ENCODE peak calls at places on chromosomes 11 and 22, in nine cellular contexts. One of them, this sample, is unnamed.

GRCh38 chr11:75554258-75555022 is 7.6 kb upstream of the SERPINH1 start:
- DNase-seq in substantia nigra: peak
- DNase-seq in nephron progenitor cell: peak
- DNase-seq in stimulated activated effector memory CD8-positive, alpha-beta T cell treated with anti-CD3 and anti-CD28 coated beads, Interleukin-12 subunit alpha, Interleukin-12 subunit beta, amount 100 ng/mL, for 72 hours: no peak
- DNase-seq in ACHN: no peak
- DNase-seq in activated CD8-positive, alpha-beta T cell treated with anti-CD3 and anti-CD28 coated beads for 36 hours: no peak
- DNase-seq in sciatic nerve: peak
- DNase-seq in left kidney: peak
- DNase-seq in pons: peak
- DNase-seq in this sample: peak

GRCh38 chr22:41687901-41688364 is 734 bp downstream of the SNU13 start:
- DNase-seq in activated CD8-positive, alpha-beta T cell treated with anti-CD3 and anti-CD28 coated beads for 36 hours: peak
- DNase-seq in sciatic nerve: no peak
- DNase-seq in stimulated activated effector memory CD8-positive, alpha-beta T cell treated with anti-CD3 and anti-CD28 coated beads, Interleukin-12 subunit alpha, Interleukin-12 subunit beta, amount 100 ng/mL, for 72 hours: no peak
- DNase-seq in ACHN: peak
- DNase-seq in nephron progenitor cell: peak
- DNase-seq in left kidney: peak
- DNase-seq in substantia nigra: no peak
- DNase-seq in pons: no peak
- DNase-seq in this sample: peak

GRCh38 chr22:48942698-48943566 is 884.7 kb downstream of the BRD1 start:
- DNase-seq in substantia nigra: no peak
- DNase-seq in sciatic nerve: peak
- DNase-seq in activated CD8-positive, alpha-beta T cell treated with anti-CD3 and anti-CD28 coated beads for 36 hours: no peak
- DNase-seq in stimulated activated effector memory CD8-positive, alpha-beta T cell treated with anti-CD3 and anti-CD28 coated beads, Interleukin-12 subunit alpha, Interleukin-12 subunit beta, amount 100 ng/mL, for 72 hours: no peak
- DNase-seq in pons: no peak
- DNase-seq in ACHN: no peak
- DNase-seq in nephron progenitor cell: no peak
- DNase-seq in left kidney: no peak
- DNase-seq in this sample: no peak

GRCh38 chr11:10414659-10415058 is 40.4 kb upstream of the AMPD3 start:
- DNase-seq in pons: peak
- DNase-seq in ACHN: no peak
- DNase-seq in sciatic nerve: no peak
- DNase-seq in activated CD8-positive, alpha-beta T cell treated with anti-CD3 and anti-CD28 coated beads for 36 hours: peak
- DNase-seq in substantia nigra: no peak
- DNase-seq in nephron progenitor cell: no peak
- DNase-seq in left kidney: peak
- DNase-seq in stimulated activated effector memory CD8-positive, alpha-beta T cell treated with anti-CD3 and anti-CD28 coated beads, Interleukin-12 subunit alpha, Interleukin-12 subunit beta, amount 100 ng/mL, for 72 hours: no peak
- DNase-seq in this sample: peak

GRCh38 chr11:97078443-97078842 is 688.6 kb downstream of the JRKL start:
- DNase-seq in stimulated activated effector memory CD8-positive, alpha-beta T cell treated with anti-CD3 and anti-CD28 coated beads, Interleukin-12 subunit alpha, Interleukin-12 subunit beta, amount 100 ng/mL, for 72 hours: no peak
- DNase-seq in ACHN: no peak
- DNase-seq in pons: no peak
- DNase-seq in activated CD8-positive, alpha-beta T cell treated with anti-CD3 and anti-CD28 coated beads for 36 hours: no peak
- DNase-seq in substantia nigra: no peak
- DNase-seq in left kidney: no peak
- DNase-seq in sciatic nerve: no peak
- DNase-seq in nephron progenitor cell: no peak
- DNase-seq in this sample: no peak

GRCh38 chr11:65634140-65634436 is 3.8 kb upstream of the SIPA1 start:
- DNase-seq in stimulated activated effector memory CD8-positive, alpha-beta T cell treated with anti-CD3 and anti-CD28 coated beads, Interleukin-12 subunit alpha, Interleukin-12 subunit beta, amount 100 ng/mL, for 72 hours: no peak
- DNase-seq in pons: no peak
- DNase-seq in ACHN: no peak
- DNase-seq in nephron progenitor cell: no peak
- DNase-seq in substantia nigra: no peak
- DNase-seq in sciatic nerve: no peak
- DNase-seq in left kidney: no peak
- DNase-seq in activated CD8-positive, alpha-beta T cell treated with anti-CD3 and anti-CD28 coated beads for 36 hours: no peak
- DNase-seq in this sample: no peak

GRCh38 chr11:96013459-96014213 is 89.7 kb upstream of the MTMR2 start:
- DNase-seq in stimulated activated effector memory CD8-positive, alpha-beta T cell treated with anti-CD3 and anti-CD28 coated beads, Interleukin-12 subunit alpha, Interleukin-12 subunit beta, amount 100 ng/mL, for 72 hours: no peak
- DNase-seq in pons: no peak
- DNase-seq in sciatic nerve: no peak
- DNase-seq in substantia nigra: no peak
- DNase-seq in activated CD8-positive, alpha-beta T cell treated with anti-CD3 and anti-CD28 coated beads for 36 hours: peak
- DNase-seq in ACHN: no peak
- DNase-seq in left kidney: no peak
- DNase-seq in nephron progenitor cell: no peak
- DNase-seq in this sample: no peak

GRCh38 chr22:46985507-46985882 is 223.0 kb downstream of the TBC1D22A start:
- DNase-seq in sciatic nerve: no peak
- DNase-seq in activated CD8-positive, alpha-beta T cell treated with anti-CD3 and anti-CD28 coated beads for 36 hours: no peak
- DNase-seq in nephron progenitor cell: no peak
- DNase-seq in pons: no peak
- DNase-seq in stimulated activated effector memory CD8-positive, alpha-beta T cell treated with anti-CD3 and anti-CD28 coated beads, Interleukin-12 subunit alpha, Interleukin-12 subunit beta, amount 100 ng/mL, for 72 hours: no peak
- DNase-seq in substantia nigra: no peak
- DNase-seq in ACHN: no peak
- DNase-seq in left kidney: no peak
- DNase-seq in this sample: no peak

GRCh38 chr22:45884201-45885067 is 92.5 kb downstream of the WNT7B start:
- DNase-seq in nephron progenitor cell: no peak
- DNase-seq in pons: no peak
- DNase-seq in substantia nigra: no peak
- DNase-seq in left kidney: no peak
- DNase-seq in activated CD8-positive, alpha-beta T cell treated with anti-CD3 and anti-CD28 coated beads for 36 hours: no peak
- DNase-seq in stimulated activated effector memory CD8-positive, alpha-beta T cell treated with anti-CD3 and anti-CD28 coated beads, Interleukin-12 subunit alpha, Interleukin-12 subunit beta, amount 100 ng/mL, for 72 hours: no peak
- DNase-seq in ACHN: no peak
- DNase-seq in sciatic nerve: peak
- DNase-seq in this sample: peak

GRCh38 chr22:17471901-17472566 is 91.3 kb upstream of the SLC25A18 start:
- DNase-seq in left kidney: no peak
- DNase-seq in nephron progenitor cell: no peak
- DNase-seq in stimulated activated effector memory CD8-positive, alpha-beta T cell treated with anti-CD3 and anti-CD28 coated beads, Interleukin-12 subunit alpha, Interleukin-12 subunit beta, amount 100 ng/mL, for 72 hours: no peak
- DNase-seq in sciatic nerve: no peak
- DNase-seq in substantia nigra: no peak
- DNase-seq in pons: peak
- DNase-seq in activated CD8-positive, alpha-beta T cell treated with anti-CD3 and anti-CD28 coated beads for 36 hours: no peak
- DNase-seq in ACHN: no peak
- DNase-seq in this sample: no peak